ENCODE peak calls at places on chromosomes 5 and 9, in nine cellular contexts. N is uterus; M is left colon; L is pancreas; O is CD4-positive, alpha-beta memory T cell; C is stimulated activated CD8-positive, alpha-beta memory T cell treated with anti-CD3 and anti-CD28 coated beads, Interleukin-7, amount 100 ng/mL, for 1 hour; G is neuronal stem cell; H is GM04504; Q is NCI-H82. F is an unnamed sample.

GRCh38 chr5:122126711-122127385 is 2.5 kb upstream of the ZNF474 start:
- DNase-seq in G (no peak), H (peak; percentile 24), Q (no peak), O (no peak), C (no peak), N (no peak), M (no peak), L (no peak), F (no peak)

GRCh38 chr5:181234116-181234454 is 9.6 kb downstream of the RACK1 start:
- DNase-seq in N (no peak), H (no peak), Q (no peak), L (no peak), C (no peak), O (no peak), M (no peak), G (no peak), F (no peak)

GRCh38 chr5:172383231-172383802 is 71.0 kb downstream of the SH3PXD2B start:
- DNase-seq in C (no peak), Q (no peak), G (no peak), M (peak; percentile 57), N (no peak), L (no peak), H (no peak), O (no peak), F (no peak)

GRCh38 chr5:165209101-165209727 is 1703.8 kb downstream of the MAT2B start:
- DNase-seq in L (no peak), M (no peak), C (no peak), H (peak; percentile 2), N (no peak), O (no peak), G (peak; percentile 36), Q (peak; percentile 47), F (no peak)

GRCh38 chr9:16928179-16928945 is 57.9 kb upstream of the BNC2 start:
- DNase-seq in Q (no peak), L (no peak), G (no peak), H (no peak), N (no peak), C (no peak), M (no peak), O (no peak), F (no peak)

GRCh38 chr5:91296691-91297143 is 86.4 kb downstream of the ARRDC3 start:
- DNase-seq in N (no peak), Q (no peak), O (no peak), H (peak; percentile 63), M (no peak), G (no peak), C (no peak), L (no peak), F (no peak)

GRCh38 chr5:8700222-8700621 is 831.3 kb downstream of the MTRR start:
- DNase-seq in L (no peak), N (no peak), O (no peak), Q (no peak), M (no peak), C (no peak), G (no peak), H (no peak), F (no peak)

GRCh38 chr9:112861638-112862555 is 28.8 kb downstream of the SLC46A2 start:
- DNase-seq in L (no peak), N (no peak), C (no peak), Q (no peak), G (no peak), M (no peak), H (no peak), O (no peak), F (peak; percentile 89)

GRCh38 chr5:1011226-1011631 is 2.6 kb downstream of the NKD2 start:
- DNase-seq in Q (peak; percentile 49), H (no peak), C (peak; percentile 9), M (no peak), L (peak; percentile 86), O (peak; percentile 34), N (no peak), G (no peak), F (peak; percentile 30)

GRCh38 chr9:108634164-108634563 is 221.6 kb downstream of the ACTL7B start:
- DNase-seq in G (no peak), C (no peak), M (peak; percentile 45), L (no peak), O (no peak), N (no peak), Q (peak; percentile 94), H (no peak), F (no peak)

GRCh38 chr5:142798099-142798768 is 28.1 kb downstream of the ARHGAP26 start:
- DNase-seq in O (peak; percentile 14), Q (no peak), G (no peak), H (no peak), M (no peak), N (no peak), C (peak; percentile 14), L (no peak), F (peak; percentile 92)

F was measured in CD14-positive monocyte.